ENCODE peak calls at places on chromosome 21, in four cellular contexts. X is HepG2, L is GM12878, S is SK-N-SH. Y is an unnamed sample.

GRCh38 chr21:15549671-15550070 is 180.1 kb upstream of the USP25 start:
- DNase-seq in X (peak), L (no peak), S (no peak), Y (no peak)

GRCh38 chr21:24910591-24910990 is 696.7 kb downstream of the MRPL39 start:
- DNase-seq in X (no peak), L (no peak), S (no peak), Y (no peak)

GRCh38 chr21:27806261-27806660 is 839.4 kb upstream of the ADAMTS5 start:
- DNase-seq in X (no peak), L (no peak), S (no peak), Y (no peak)

GRCh38 chr21:35461700-35462099 is 412.6 kb upstream of the RUNX1 start:
- DNase-seq in X (no peak), L (no peak), S (no peak), Y (no peak)

GRCh38 chr21:14492890-14493289 is 53.2 kb downstream of the SAMSN1 start:
- DNase-seq in X (no peak), L (no peak), S (no peak), Y (no peak)

GRCh38 chr21:25494804-25495203 is 112.5 kb downstream of the MRPL39 start:
- DNase-seq in X (no peak), L (no peak), S (no peak), Y (no peak)

GRCh38 chr21:27423073-27423472 is 456.2 kb upstream of the ADAMTS5 start:
- DNase-seq in X (no peak), L (no peak), S (no peak), Y (no peak)

GRCh38 chr21:14917762-14918161 is 147.0 kb downstream of the NRIP1 start:
- DNase-seq in X (no peak), L (no peak), S (no peak), Y (no peak)

GRCh38 chr21:35020902-35021301 is 28.2 kb downstream of the RUNX1 start:
- DNase-seq in X (no peak), L (no peak), S (no peak), Y (no peak)

DNA sequence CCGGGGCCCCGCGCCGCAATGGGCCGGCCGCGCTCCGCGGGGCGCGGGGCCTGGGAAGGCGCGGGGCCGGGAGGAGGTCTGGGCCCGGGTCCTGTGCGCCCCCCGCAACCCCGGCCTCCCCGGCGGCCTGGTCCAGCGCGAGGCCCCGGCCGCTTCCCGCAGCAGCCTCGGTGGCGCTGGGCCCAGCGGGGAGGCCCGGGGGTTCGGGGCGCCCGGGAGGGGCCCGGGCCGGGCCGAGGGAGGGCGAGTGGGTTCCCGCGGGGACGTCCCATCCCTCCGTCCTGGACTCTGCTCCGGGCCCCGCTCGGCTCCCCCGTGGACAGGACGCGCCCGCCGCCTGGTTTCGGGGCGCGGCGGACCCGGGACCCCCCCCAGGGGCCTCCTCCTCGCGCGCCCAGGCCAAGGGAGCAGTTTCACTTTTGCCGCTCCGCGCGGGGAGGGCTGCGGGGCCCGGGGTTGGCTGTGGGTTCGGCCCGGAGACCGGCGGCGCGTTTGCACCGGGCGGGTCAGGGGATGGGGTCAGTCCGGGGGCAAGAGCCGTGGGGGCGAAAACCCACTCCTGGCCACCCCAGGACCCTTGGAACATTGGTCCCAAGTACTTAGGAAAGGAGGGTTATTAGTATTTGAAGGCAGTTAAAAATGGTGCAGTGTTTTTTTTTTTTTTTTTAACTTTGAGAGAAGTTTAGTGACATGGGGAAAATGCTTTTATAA is 603 bp downstream of the AGPAT3 start:
- DNase-seq in X (no peak), L (no peak), S (peak), Y (peak)
- TF ChIP-seq GABPA in X (no peak), L (no peak), S (no peak), Y (no peak)

GRCh38 chr21:32612075-32612998 is at the start of gene CFAP298:
- DNase-seq in X (peak), L (peak), S (peak), Y (peak)

GRCh38 chr21:32612999-32613337 is 791 bp upstream of the CFAP298 start:
- DNase-seq in X (no peak), L (no peak), S (no peak), Y (no peak)

GRCh38 chr21:32613436-32614043 is 1.4 kb upstream of the CFAP298 start:
- DNase-seq in X (no peak), L (no peak), S (no peak), Y (no peak)

DNA sequence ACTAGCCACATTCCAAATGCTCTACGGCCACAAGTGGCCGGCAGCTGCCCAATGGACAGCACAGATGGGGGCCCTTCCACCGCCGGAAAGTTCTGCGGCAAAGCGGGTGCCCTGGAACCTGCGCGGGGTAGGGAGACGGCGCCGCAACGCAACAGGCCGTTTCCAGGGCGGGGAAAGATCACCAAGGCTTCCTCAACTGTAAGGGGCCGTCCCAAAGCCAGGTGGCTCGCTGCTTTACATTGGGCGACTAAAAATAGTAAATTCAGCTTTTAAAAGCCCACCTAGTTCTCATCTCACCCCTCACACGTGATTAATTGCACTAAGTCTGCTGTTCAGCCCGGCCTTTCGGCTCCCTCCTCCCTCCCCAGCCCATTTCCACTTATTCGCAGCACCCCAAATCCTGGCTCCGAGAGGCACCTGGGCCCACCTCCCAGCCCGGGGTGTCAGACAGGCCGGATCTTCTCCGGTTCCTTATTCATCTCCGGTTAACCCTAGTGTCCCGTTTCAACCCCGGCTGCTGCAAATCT is 643 bp downstream of the CFAP298 start:
- DNase-seq in X (no peak), L (no peak), S (peak), Y (no peak)
- TF ChIP-seq TCF12 in X (no peak), L (no peak), S (no peak), Y (no peak)

GRCh38 chr21:42654179-42654912 is 925 bp downstream of the PDE9A start:
- DNase-seq in X (peak), L (no peak), S (peak), Y (peak)
- TF ChIP-seq CTCF in X (peak), L (no peak), S (no peak), Y (no peak)

GRCh38 chr21:33870768-33871167 is 44.8 kb downstream of the ATP5PO start:
- DNase-seq in X (no peak), L (no peak), S (no peak), Y (no peak)
- TF ChIP-seq GABPA in X (no peak), L (no peak), S (no peak), Y (no peak)

DNA sequence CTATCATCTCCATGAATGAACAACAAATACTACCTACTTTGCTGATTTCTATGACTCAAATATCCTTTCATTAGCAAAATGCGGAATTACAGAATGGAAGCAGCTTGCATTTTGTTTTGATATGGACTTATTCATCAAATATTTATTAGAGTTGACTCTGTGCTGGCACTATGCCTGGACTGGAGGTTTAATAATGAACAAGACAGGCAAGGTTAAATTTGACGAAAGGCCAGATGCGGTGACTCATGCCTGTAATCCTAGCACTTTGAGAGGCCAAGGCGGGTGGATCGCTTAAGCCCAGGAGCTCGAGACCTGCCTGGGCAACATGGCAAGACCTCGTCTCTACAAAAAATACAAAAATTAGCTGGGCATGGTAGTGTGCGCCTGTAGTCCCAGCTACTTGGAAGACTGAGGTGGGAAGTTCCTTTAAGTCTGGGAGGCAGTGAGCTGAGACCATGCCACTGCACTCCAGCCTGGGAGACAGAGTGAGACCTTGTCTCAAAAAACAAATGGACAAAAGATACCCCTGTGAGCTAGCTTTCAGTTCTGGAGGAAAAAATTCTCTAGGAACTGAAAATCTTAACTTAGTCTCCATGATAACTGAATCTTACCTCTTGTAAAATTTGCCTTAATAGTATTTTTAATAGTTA is 29.3 kb upstream of the SOD1 start:
- DNase-seq in X (peak), L (no peak), S (no peak), Y (no peak)
- TF ChIP-seq TCF12 in X (no peak), L (no peak), S (peak), Y (no peak)

DNA sequence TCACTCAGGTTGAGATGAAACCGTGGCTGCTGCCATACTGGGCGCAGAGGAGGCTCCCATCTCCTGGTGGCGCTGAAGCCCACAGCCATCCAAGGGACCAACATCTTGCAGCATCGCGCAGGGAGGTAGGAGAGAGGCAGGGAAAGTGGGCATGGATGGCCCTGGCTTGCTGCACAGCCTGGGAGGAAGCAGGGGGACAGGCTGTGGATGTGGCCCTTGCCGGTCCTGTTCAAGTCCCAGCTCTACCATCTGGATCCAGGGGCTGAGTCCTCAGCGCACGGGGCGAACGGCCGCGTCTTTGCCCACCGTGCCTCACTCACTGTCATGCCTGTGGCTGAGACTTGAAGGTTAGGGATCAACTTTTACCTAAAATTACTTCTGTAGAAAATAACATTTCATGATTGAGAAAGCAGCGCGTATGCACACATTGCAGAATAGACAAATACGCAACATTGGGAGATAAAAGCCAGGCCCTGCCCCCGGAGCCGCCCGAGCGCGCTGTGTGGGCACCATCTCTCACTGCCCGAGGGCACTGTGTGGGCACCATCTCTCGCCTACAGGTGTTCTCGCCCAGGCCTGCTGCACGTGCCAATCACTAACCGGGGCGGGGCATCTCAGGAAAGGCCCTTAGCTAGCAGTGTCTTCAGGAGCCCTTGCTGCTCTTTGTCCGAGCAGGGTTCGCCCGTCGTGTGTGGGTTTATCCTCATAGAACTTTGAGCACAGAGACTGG is 11.5 kb downstream of the SLX9 start:
- DNase-seq in X (no peak), L (no peak), S (no peak), Y (no peak)
- TF ChIP-seq CTCF in X (no peak), L (no peak), S (no peak), Y (no peak)

GRCh38 chr21:42997053-42997452 is 22.7 kb downstream of the PKNOX1 start:
- DNase-seq in X (no peak), L (no peak), S (no peak), Y (no peak)
- TF ChIP-seq GABPA in X (no peak), L (no peak), S (no peak), Y (no peak)

GRCh38 chr21:37208056-37208705 is 59.0 kb downstream of the VPS26C start:
- DNase-seq in X (peak), L (peak), S (peak), Y (no peak)
- TF ChIP-seq TCF12 in X (no peak), L (peak), S (no peak), Y (no peak)